ENCODE peak calls at places on chromosomes 16 and 17, in six cellular contexts. T is right lobe of liver, U is adrenal gland, M is lower lobe of right lung, G is heart right ventricle, W is A673. R is an unnamed sample. For H3K4me1, the result is how much of the 10 kb centered on the place peaks cover.

GRCh38 chr16:19696312-19696711 is 21.7 kb downstream of the KNOP1 start:
- DNase-seq in T (peak), U (peak), M (peak), G (peak), W (peak), R (peak)

GRCh38 chr17:17781591-17782424 is 55.0 kb downstream of the SREBF1 start:
- DNase-seq in T (peak), U (peak), M (no peak), G (peak), W (peak), R (peak)

GRCh38 chr17:34090593-34090992 is 164.5 kb upstream of the CCL2 start:
- DNase-seq in T (no peak), U (no peak), M (no peak), G (no peak), W (no peak), R (no peak)

GRCh38 chr17:6172642-6173330 is 102.6 kb downstream of the WSCD1 start:
- DNase-seq in T (no peak), U (no peak), M (no peak), G (no peak), W (no peak), R (no peak)

GRCh38 chr17:30235386-30236296 is at the start of gene SLC6A4:
- DNase-seq in T (no peak), U (no peak), M (peak), G (no peak), W (peak), R (no peak)

GRCh38 chr17:47231334-47231733 is 22.2 kb downstream of the MYL4 start:
- DNase-seq in T (no peak), U (no peak), M (no peak), G (no peak), W (no peak), R (no peak)

GRCh38 chr16:19132898-19133297 is 19.1 kb downstream of the ITPRIPL2 start:
- DNase-seq in T (no peak), U (no peak), M (no peak), G (no peak), W (no peak), R (no peak)

GRCh38 chr16:66846831-66847230 is 2.6 kb downstream of the CA7 start:
- DNase-seq in T (no peak), U (no peak), M (no peak), G (no peak), W (no peak), R (no peak)

GRCh38 chr17:68763551-68763950 is 162.4 kb upstream of the FAM20A start:
- DNase-seq in T (no peak), U (no peak), M (no peak), G (no peak), W (no peak), R (no peak)

GRCh38 chr16:119835-120234 is 18.6 kb downstream of the NPRL3 start:
- DNase-seq in T (no peak), U (no peak), M (no peak), G (no peak), W (no peak), R (no peak)

GRCh38 chr16:122342-122741 is 16.1 kb downstream of the NPRL3 start:
- DNase-seq in T (no peak), U (no peak), M (no peak), G (no peak), W (no peak), R (no peak)

GRCh38 chr16:116015-116414 is 22.5 kb downstream of the NPRL3 start:
- DNase-seq in T (no peak), U (no peak), M (no peak), G (no peak), W (no peak), R (no peak)

GRCh38 chr16:117381-118365 is 20.8 kb downstream of the NPRL3 start:
- DNase-seq in T (peak), U (peak), M (peak), G (peak), W (peak), R (peak)

GRCh38 chr16:118857-119256 is 19.6 kb downstream of the NPRL3 start:
- DNase-seq in T (no peak), U (no peak), M (no peak), G (no peak), W (no peak), R (no peak)
- H3K4me1 ChIP-seq in T (under half), U (under half), M (under half), G (under half), W (under half), R (under half)

GRCh38 chr16:1613240-1613639 is 1.1 kb downstream of the CRAMP1 start:
- DNase-seq in T (no peak), U (no peak), M (no peak), G (no peak), W (no peak), R (no peak)

GRCh38 chr16:1612320-1613111 is at the start of gene CRAMP1:
- DNase-seq in T (no peak), U (no peak), M (no peak), G (peak), W (peak), R (no peak)

GRCh38 chr16:1610841-1611653 is 825 bp downstream of the IFT140 start:
- DNase-seq in T (no peak), U (peak), M (no peak), G (no peak), W (no peak), R (no peak)

GRCh38 chr16:1606774-1607173 is 5.1 kb downstream of the IFT140 start:
- DNase-seq in T (no peak), U (no peak), M (no peak), G (no peak), W (no peak), R (no peak)

GRCh38 chr16:1610071-1610840 is 1.6 kb downstream of the IFT140 start:
- DNase-seq in T (peak), U (peak), M (peak), G (peak), W (peak), R (peak)
- TF ChIP-seq CTCF in T (no peak), U (no peak), M (no peak), G (no peak), W (no peak), R (no peak)

GRCh38 chr17:8176998-8177731 is 985 bp upstream of the TMEM107 start:
- DNase-seq in T (no peak), U (no peak), M (peak), G (no peak), W (no peak), R (no peak)
- H3K4me3 ChIP-seq in T (peak), U (peak), M (peak), G (peak), W (peak), R (peak)

GRCh38 chr17:40349477-40350409 is 14.8 kb downstream of the GJD3 start:
- DNase-seq in T (peak), U (no peak), M (no peak), G (no peak), W (peak), R (peak)
- H3K4me1 ChIP-seq in T (under half), U (half or more), M (half or more), G (half or more), W (half or more), R (half or more)